ENCODE peak calls at places on chromosomes 13 and 19, in seven cellular contexts. One of them, this sample, is unnamed.

GRCh38 chr13:49302222-49302621 is 54.5 kb downstream of the CDADC1 start:
- DNase-seq in activated effector memory CD4-positive, alpha-beta T cell treated with Interleukin-2 at 50 U/mL for 16 hours: no peak
- DNase-seq in H54: no peak
- DNase-seq in fibroblast of villous mesenchyme: no peak
- DNase-seq in putamen: no peak
- DNase-seq in GDM1: no peak
- DNase-seq in GM04504: no peak
- DNase-seq in this sample: no peak

GRCh38 chr13:25654332-25654731 is 282.6 kb downstream of the ATP8A2 start:
- DNase-seq in GDM1: no peak
- DNase-seq in activated effector memory CD4-positive, alpha-beta T cell treated with Interleukin-2 at 50 U/mL for 16 hours: no peak
- DNase-seq in fibroblast of villous mesenchyme: no peak
- DNase-seq in H54: no peak
- DNase-seq in putamen: no peak
- DNase-seq in GM04504: no peak
- DNase-seq in this sample: peak

GRCh38 chr19:47560999-47561398 is 11.9 kb downstream of the ZNF541 start:
- DNase-seq in fibroblast of villous mesenchyme: no peak
- DNase-seq in putamen: no peak
- DNase-seq in GM04504: no peak
- DNase-seq in GDM1: no peak
- DNase-seq in H54: no peak
- DNase-seq in activated effector memory CD4-positive, alpha-beta T cell treated with Interleukin-2 at 50 U/mL for 16 hours: no peak
- DNase-seq in this sample: no peak

GRCh38 chr19:2290441-2291184 is 8.6 kb upstream of the PEAK3 start:
- DNase-seq in GM04504: no peak
- DNase-seq in fibroblast of villous mesenchyme: no peak
- DNase-seq in activated effector memory CD4-positive, alpha-beta T cell treated with Interleukin-2 at 50 U/mL for 16 hours: peak
- DNase-seq in H54: no peak
- DNase-seq in GDM1: no peak
- DNase-seq in putamen: no peak
- DNase-seq in this sample: peak

GRCh38 chr19:20664917-20665781 is 3.8 kb upstream of the ZNF626 start:
- DNase-seq in H54: no peak
- DNase-seq in GM04504: peak
- DNase-seq in GDM1: no peak
- DNase-seq in activated effector memory CD4-positive, alpha-beta T cell treated with Interleukin-2 at 50 U/mL for 16 hours: no peak
- DNase-seq in fibroblast of villous mesenchyme: peak
- DNase-seq in putamen: no peak
- DNase-seq in this sample: peak

GRCh38 chr13:43136940-43137574 is 113.7 kb downstream of the DNAJC15 start:
- DNase-seq in GM04504: no peak
- DNase-seq in H54: no peak
- DNase-seq in fibroblast of villous mesenchyme: no peak
- DNase-seq in putamen: no peak
- DNase-seq in activated effector memory CD4-positive, alpha-beta T cell treated with Interleukin-2 at 50 U/mL for 16 hours: no peak
- DNase-seq in GDM1: no peak
- DNase-seq in this sample: peak

GRCh38 chr13:41179593-41180250 is 14.6 kb downstream of the KBTBD7 start:
- DNase-seq in H54: no peak
- DNase-seq in fibroblast of villous mesenchyme: peak
- DNase-seq in putamen: no peak
- DNase-seq in GDM1: no peak
- DNase-seq in GM04504: peak
- DNase-seq in activated effector memory CD4-positive, alpha-beta T cell treated with Interleukin-2 at 50 U/mL for 16 hours: no peak
- DNase-seq in this sample: peak

GRCh38 chr13:43390101-43390500 is 366.7 kb downstream of the DNAJC15 start:
- DNase-seq in activated effector memory CD4-positive, alpha-beta T cell treated with Interleukin-2 at 50 U/mL for 16 hours: no peak
- DNase-seq in H54: no peak
- DNase-seq in putamen: no peak
- DNase-seq in GDM1: no peak
- DNase-seq in fibroblast of villous mesenchyme: peak
- DNase-seq in GM04504: no peak
- DNase-seq in this sample: no peak

GRCh38 chr13:110114351-110114750 is 192.6 kb downstream of the COL4A1 start:
- DNase-seq in fibroblast of villous mesenchyme: peak
- DNase-seq in putamen: no peak
- DNase-seq in GDM1: no peak
- DNase-seq in activated effector memory CD4-positive, alpha-beta T cell treated with Interleukin-2 at 50 U/mL for 16 hours: no peak
- DNase-seq in GM04504: no peak
- DNase-seq in H54: no peak
- DNase-seq in this sample: no peak

GRCh38 chr13:110010433-110011135 is 224.2 kb upstream of the IRS2 start:
- DNase-seq in GM04504: no peak
- DNase-seq in GDM1: no peak
- DNase-seq in putamen: no peak
- DNase-seq in H54: no peak
- DNase-seq in activated effector memory CD4-positive, alpha-beta T cell treated with Interleukin-2 at 50 U/mL for 16 hours: no peak
- DNase-seq in fibroblast of villous mesenchyme: peak
- DNase-seq in this sample: no peak

GRCh38 chr19:1094655-1094977 is 559 bp downstream of the POLR2E start:
- DNase-seq in fibroblast of villous mesenchyme: no peak
- DNase-seq in H54: no peak
- DNase-seq in activated effector memory CD4-positive, alpha-beta T cell treated with Interleukin-2 at 50 U/mL for 16 hours: no peak
- DNase-seq in GDM1: no peak
- DNase-seq in GM04504: no peak
- DNase-seq in putamen: no peak
- DNase-seq in this sample: no peak

GRCh38 chr13:76854894-76855293 is 31.3 kb downstream of the KCTD12 start:
- DNase-seq in putamen: no peak
- DNase-seq in H54: no peak
- DNase-seq in fibroblast of villous mesenchyme: peak
- DNase-seq in GM04504: no peak
- DNase-seq in activated effector memory CD4-positive, alpha-beta T cell treated with Interleukin-2 at 50 U/mL for 16 hours: no peak
- DNase-seq in GDM1: no peak
- DNase-seq in this sample: no peak

GRCh38 chr19:55606817-55607216 is 1.4 kb downstream of the ZNF865 start:
- DNase-seq in activated effector memory CD4-positive, alpha-beta T cell treated with Interleukin-2 at 50 U/mL for 16 hours: no peak
- DNase-seq in putamen: no peak
- DNase-seq in fibroblast of villous mesenchyme: no peak
- DNase-seq in H54: no peak
- DNase-seq in GDM1: no peak
- DNase-seq in GM04504: no peak
- DNase-seq in this sample: peak

This sample was measured in osteoblast.